ENCODE peak calls at places on chromosomes 1 and 21, in four cellular contexts. Q is omental fat pad, K is mucosa of descending colon, S is heart right ventricle. J is an unnamed sample.

GRCh38 chr21:45476582-45476981 is 65.7 kb downstream of the SLC19A1 start:
- DNase-seq in S (no peak), Q (no peak), K (no peak), J (no peak)

GRCh38 chr1:203127672-203128611 is at the start of gene ADORA1:
- DNase-seq in Q (peak), K (peak), S (peak), J (no peak)

GRCh38 chr21:46229133-46229922 is 754 bp upstream of the LSS start:
- DNase-seq in Q (no peak), S (no peak), K (peak), J (no peak)

GRCh38 chr1:61711969-61712368 is 13.0 kb downstream of the TM2D1 start:
- DNase-seq in K (no peak), Q (no peak), S (no peak), J (no peak)

GRCh38 chr1:214643032-214643431 is 40.0 kb downstream of the CENPF start:
- DNase-seq in Q (no peak), S (no peak), K (no peak), J (no peak)

GRCh38 chr1:55974714-55975441 is 604.5 kb downstream of the PLPP3 start:
- DNase-seq in K (no peak), S (no peak), Q (no peak), J (no peak)

GRCh38 chr1:243802736-243803135 is 47.3 kb downstream of the AKT3 start:
- DNase-seq in Q (no peak), K (no peak), S (no peak), J (no peak)

GRCh38 chr1:61097326-61097725 is 15.0 kb downstream of the NFIA start:
- DNase-seq in K (no peak), Q (no peak), S (no peak), J (no peak)

GRCh38 chr1:19666139-19666465 is 1.4 kb downstream of the HTR6 start:
- DNase-seq in K (no peak), S (no peak), Q (no peak), J (no peak)

GRCh38 chr1:58576727-58577675 is at the start of gene TACSTD2:
- DNase-seq in S (no peak), Q (no peak), K (peak), J (no peak)

GRCh38 chr1:101309334-101310221 is 72.8 kb downstream of the S1PR1 start:
- DNase-seq in Q (no peak), S (peak), K (peak), J (peak)

GRCh38 chr1:227562037-227562436 is 1.3 kb upstream of the ZNF678 start:
- DNase-seq in S (no peak), Q (no peak), K (no peak), J (no peak)

GRCh38 chr1:105427543-105427942 is 1628.9 kb upstream of the PRMT6 start:
- DNase-seq in S (no peak), Q (no peak), K (no peak), J (no peak)

GRCh38 chr1:23582820-23583219 is 23.5 kb upstream of the ID3 start:
- DNase-seq in Q (no peak), S (no peak), K (no peak), J (no peak)

GRCh38 chr1:47629201-47629600 is 191.4 kb downstream of the FOXD2 start:
- DNase-seq in S (no peak), Q (no peak), K (no peak), J (no peak)

GRCh38 chr1:2229921-2230700 is 2.0 kb downstream of the SKI start:
- DNase-seq in S (no peak), Q (no peak), K (peak), J (no peak)

GRCh38 chr1:205319081-205320018 is 2.2 kb downstream of the NUAK2 start:
- DNase-seq in S (peak), Q (no peak), K (peak), J (peak)

GRCh38 chr1:6519491-6519934 is 28.0 kb upstream of the PLEKHG5 start:
- DNase-seq in S (no peak), Q (no peak), K (no peak), J (no peak)

GRCh38 chr1:9875636-9876000 is 34.5 kb downstream of the CTNNBIP1 start:
- DNase-seq in Q (no peak), S (no peak), K (no peak), J (no peak)

GRCh38 chr1:151199860-151200581 is 1.7 kb downstream of the PIP5K1A start:
- DNase-seq in K (no peak), S (no peak), Q (no peak), J (no peak)

GRCh38 chr1:68051475-68051874 is 1.0 kb upstream of the DIRAS3 start:
- DNase-seq in S (peak), K (no peak), Q (no peak), J (no peak)

GRCh38 chr1:171912509-171913185 is 71.3 kb downstream of the DNM3 start:
- DNase-seq in K (no peak), Q (no peak), S (no peak), J (no peak)

GRCh38 chr1:236338096-236338495 is 56.0 kb upstream of the EDARADD start:
- DNase-seq in K (no peak), Q (no peak), S (no peak), J (no peak)

GRCh38 chr1:47948126-47948525 is 49.1 kb downstream of the TRABD2B start:
- DNase-seq in S (no peak), K (no peak), Q (no peak), J (no peak)

GRCh38 chr1:49626474-49626873 is 397.3 kb downstream of the AGBL4 start:
- DNase-seq in Q (no peak), S (no peak), K (no peak), J (no peak)